ENCODE peak calls at places on chromosomes 11 and 22, in ten cellular contexts. One of them, this sample, is unnamed.

GRCh38 chr22:27993774-27994350 is 74.8 kb upstream of the PITPNB start:
- DNase-seq in KG1: no peak
- DNase-seq in Panc1: no peak
- DNase-seq in HFFc6: no peak
- DNase-seq in right lobe of liver: peak; percentile 34
- DNase-seq in glutamatergic neuron: peak; percentile 6
- DNase-seq in activated naive CD4-positive, alpha-beta T cell treated with anti-CD3 and anti-CD28 coated beads, Interleukin-2, amount 50 U/mL, for 72 hours: no peak
- DNase-seq in stimulated activated CD4-positive, alpha-beta T cell treated with anti-CD3 and anti-CD28 coated beads, Interleukin-1b, Interleukin-23, amount 100 ng/mL, for 1 hour: no peak
- DNase-seq in Caco-2: no peak
- DNase-seq in germinal center: no peak
- DNase-seq in this sample: no peak

GRCh38 chr11:103619480-103619879 is 417.0 kb upstream of the DDI1 start:
- DNase-seq in KG1: no peak
- DNase-seq in Panc1: no peak
- DNase-seq in HFFc6: peak; percentile 10
- DNase-seq in right lobe of liver: no peak
- DNase-seq in glutamatergic neuron: no peak
- DNase-seq in activated naive CD4-positive, alpha-beta T cell treated with anti-CD3 and anti-CD28 coated beads, Interleukin-2, amount 50 U/mL, for 72 hours: no peak
- DNase-seq in stimulated activated CD4-positive, alpha-beta T cell treated with anti-CD3 and anti-CD28 coated beads, Interleukin-1b, Interleukin-23, amount 100 ng/mL, for 1 hour: no peak
- DNase-seq in Caco-2: peak; percentile 45
- DNase-seq in germinal center: peak; percentile 34
- DNase-seq in this sample: no peak

GRCh38 chr22:18076060-18076497 is 1.7 kb upstream of the PEX26 start:
- DNase-seq in KG1: peak; percentile 72
- DNase-seq in Panc1: peak; percentile 85
- DNase-seq in HFFc6: peak; percentile 90
- DNase-seq in right lobe of liver: peak; percentile 83
- DNase-seq in glutamatergic neuron: peak; percentile 29
- DNase-seq in activated naive CD4-positive, alpha-beta T cell treated with anti-CD3 and anti-CD28 coated beads, Interleukin-2, amount 50 U/mL, for 72 hours: no peak
- DNase-seq in stimulated activated CD4-positive, alpha-beta T cell treated with anti-CD3 and anti-CD28 coated beads, Interleukin-1b, Interleukin-23, amount 100 ng/mL, for 1 hour: no peak
- DNase-seq in Caco-2: peak; percentile 84
- DNase-seq in germinal center: peak; percentile 64
- DNase-seq in this sample: peak; percentile 64

GRCh38 chr11:102637731-102638130 is 12.6 kb upstream of the MMP20 start:
- DNase-seq in KG1: no peak
- DNase-seq in Panc1: no peak
- DNase-seq in HFFc6: no peak
- DNase-seq in right lobe of liver: no peak
- DNase-seq in glutamatergic neuron: no peak
- DNase-seq in activated naive CD4-positive, alpha-beta T cell treated with anti-CD3 and anti-CD28 coated beads, Interleukin-2, amount 50 U/mL, for 72 hours: no peak
- DNase-seq in stimulated activated CD4-positive, alpha-beta T cell treated with anti-CD3 and anti-CD28 coated beads, Interleukin-1b, Interleukin-23, amount 100 ng/mL, for 1 hour: no peak
- DNase-seq in Caco-2: no peak
- DNase-seq in germinal center: no peak
- DNase-seq in this sample: no peak

GRCh38 chr11:34335331-34335730 is 22.5 kb downstream of the ABTB2 start:
- DNase-seq in KG1: no peak
- DNase-seq in Panc1: no peak
- DNase-seq in HFFc6: no peak
- DNase-seq in right lobe of liver: no peak
- DNase-seq in glutamatergic neuron: no peak
- DNase-seq in activated naive CD4-positive, alpha-beta T cell treated with anti-CD3 and anti-CD28 coated beads, Interleukin-2, amount 50 U/mL, for 72 hours: no peak
- DNase-seq in stimulated activated CD4-positive, alpha-beta T cell treated with anti-CD3 and anti-CD28 coated beads, Interleukin-1b, Interleukin-23, amount 100 ng/mL, for 1 hour: no peak
- DNase-seq in Caco-2: no peak
- DNase-seq in germinal center: no peak
- DNase-seq in this sample: no peak

GRCh38 chr11:46238967-46239800 is 38.3 kb upstream of the CREB3L1 start:
- DNase-seq in KG1: peak; percentile 79
- DNase-seq in Panc1: no peak
- DNase-seq in HFFc6: peak; percentile 85
- DNase-seq in right lobe of liver: peak; percentile 83
- DNase-seq in glutamatergic neuron: peak; percentile 89
- DNase-seq in activated naive CD4-positive, alpha-beta T cell treated with anti-CD3 and anti-CD28 coated beads, Interleukin-2, amount 50 U/mL, for 72 hours: peak; percentile 86
- DNase-seq in stimulated activated CD4-positive, alpha-beta T cell treated with anti-CD3 and anti-CD28 coated beads, Interleukin-1b, Interleukin-23, amount 100 ng/mL, for 1 hour: peak; percentile 52
- DNase-seq in Caco-2: peak; percentile 94
- DNase-seq in germinal center: peak; percentile 89
- DNase-seq in this sample: peak; percentile 89

GRCh38 chr11:44889266-44889665 is 61.4 kb downstream of the TP53I11 start:
- DNase-seq in KG1: no peak
- DNase-seq in Panc1: no peak
- DNase-seq in HFFc6: peak; percentile 53
- DNase-seq in right lobe of liver: no peak
- DNase-seq in glutamatergic neuron: no peak
- DNase-seq in activated naive CD4-positive, alpha-beta T cell treated with anti-CD3 and anti-CD28 coated beads, Interleukin-2, amount 50 U/mL, for 72 hours: no peak
- DNase-seq in stimulated activated CD4-positive, alpha-beta T cell treated with anti-CD3 and anti-CD28 coated beads, Interleukin-1b, Interleukin-23, amount 100 ng/mL, for 1 hour: no peak
- DNase-seq in Caco-2: no peak
- DNase-seq in germinal center: no peak
- DNase-seq in this sample: peak; percentile 29

GRCh38 chr11:120215634-120216033 is 4.8 kb downstream of the OAF start:
- DNase-seq in KG1: no peak
- DNase-seq in Panc1: no peak
- DNase-seq in HFFc6: peak; percentile 68
- DNase-seq in right lobe of liver: peak; percentile 90
- DNase-seq in glutamatergic neuron: no peak
- DNase-seq in activated naive CD4-positive, alpha-beta T cell treated with anti-CD3 and anti-CD28 coated beads, Interleukin-2, amount 50 U/mL, for 72 hours: no peak
- DNase-seq in stimulated activated CD4-positive, alpha-beta T cell treated with anti-CD3 and anti-CD28 coated beads, Interleukin-1b, Interleukin-23, amount 100 ng/mL, for 1 hour: no peak
- DNase-seq in Caco-2: no peak
- DNase-seq in germinal center: no peak
- DNase-seq in this sample: peak; percentile 72

GRCh38 chr22:36486619-36487384 is 5.4 kb upstream of the TXN2 start:
- DNase-seq in KG1: no peak
- DNase-seq in Panc1: no peak
- DNase-seq in HFFc6: peak; percentile 51
- DNase-seq in right lobe of liver: no peak
- DNase-seq in glutamatergic neuron: no peak
- DNase-seq in activated naive CD4-positive, alpha-beta T cell treated with anti-CD3 and anti-CD28 coated beads, Interleukin-2, amount 50 U/mL, for 72 hours: no peak
- DNase-seq in stimulated activated CD4-positive, alpha-beta T cell treated with anti-CD3 and anti-CD28 coated beads, Interleukin-1b, Interleukin-23, amount 100 ng/mL, for 1 hour: no peak
- DNase-seq in Caco-2: peak; percentile 55
- DNase-seq in germinal center: no peak
- DNase-seq in this sample: no peak

GRCh38 chr22:27918351-27919221 is 470 bp downstream of the PITPNB start:
- DNase-seq in KG1: no peak
- DNase-seq in Panc1: no peak
- DNase-seq in HFFc6: peak; percentile 41
- DNase-seq in right lobe of liver: peak; percentile 64
- DNase-seq in glutamatergic neuron: peak; percentile 62
- DNase-seq in activated naive CD4-positive, alpha-beta T cell treated with anti-CD3 and anti-CD28 coated beads, Interleukin-2, amount 50 U/mL, for 72 hours: peak; percentile 72
- DNase-seq in stimulated activated CD4-positive, alpha-beta T cell treated with anti-CD3 and anti-CD28 coated beads, Interleukin-1b, Interleukin-23, amount 100 ng/mL, for 1 hour: peak; percentile 1
- DNase-seq in Caco-2: peak; percentile 73
- DNase-seq in germinal center: peak; percentile 57
- DNase-seq in this sample: peak; percentile 23

GRCh38 chr22:46355369-46355995 is 20.0 kb downstream of the TRMU start:
- DNase-seq in KG1: no peak
- DNase-seq in Panc1: no peak
- DNase-seq in HFFc6: peak; percentile 24
- DNase-seq in right lobe of liver: peak; percentile 75
- DNase-seq in glutamatergic neuron: peak; percentile 93
- DNase-seq in activated naive CD4-positive, alpha-beta T cell treated with anti-CD3 and anti-CD28 coated beads, Interleukin-2, amount 50 U/mL, for 72 hours: no peak
- DNase-seq in stimulated activated CD4-positive, alpha-beta T cell treated with anti-CD3 and anti-CD28 coated beads, Interleukin-1b, Interleukin-23, amount 100 ng/mL, for 1 hour: no peak
- DNase-seq in Caco-2: peak; percentile 83
- DNase-seq in germinal center: peak; percentile 75
- DNase-seq in this sample: peak; percentile 80

GRCh38 chr11:19861171-19861570 is 148.5 kb downstream of the NAV2 start:
- DNase-seq in KG1: no peak
- DNase-seq in Panc1: no peak
- DNase-seq in HFFc6: no peak
- DNase-seq in right lobe of liver: no peak
- DNase-seq in glutamatergic neuron: no peak
- DNase-seq in activated naive CD4-positive, alpha-beta T cell treated with anti-CD3 and anti-CD28 coated beads, Interleukin-2, amount 50 U/mL, for 72 hours: no peak
- DNase-seq in stimulated activated CD4-positive, alpha-beta T cell treated with anti-CD3 and anti-CD28 coated beads, Interleukin-1b, Interleukin-23, amount 100 ng/mL, for 1 hour: no peak
- DNase-seq in Caco-2: no peak
- DNase-seq in germinal center: no peak
- DNase-seq in this sample: peak; percentile 7

GRCh38 chr11:8298801-8299786 is 35.4 kb upstream of the LMO1 start:
- DNase-seq in KG1: no peak
- DNase-seq in Panc1: no peak
- DNase-seq in HFFc6: no peak
- DNase-seq in right lobe of liver: no peak
- DNase-seq in glutamatergic neuron: no peak
- DNase-seq in activated naive CD4-positive, alpha-beta T cell treated with anti-CD3 and anti-CD28 coated beads, Interleukin-2, amount 50 U/mL, for 72 hours: peak; percentile 35
- DNase-seq in stimulated activated CD4-positive, alpha-beta T cell treated with anti-CD3 and anti-CD28 coated beads, Interleukin-1b, Interleukin-23, amount 100 ng/mL, for 1 hour: no peak
- DNase-seq in Caco-2: no peak
- DNase-seq in germinal center: no peak
- DNase-seq in this sample: no peak

GRCh38 chr11:126403039-126403438 is 47.6 kb downstream of the ST3GAL4 start:
- DNase-seq in KG1: no peak
- DNase-seq in Panc1: no peak
- DNase-seq in HFFc6: no peak
- DNase-seq in right lobe of liver: no peak
- DNase-seq in glutamatergic neuron: no peak
- DNase-seq in activated naive CD4-positive, alpha-beta T cell treated with anti-CD3 and anti-CD28 coated beads, Interleukin-2, amount 50 U/mL, for 72 hours: no peak
- DNase-seq in stimulated activated CD4-positive, alpha-beta T cell treated with anti-CD3 and anti-CD28 coated beads, Interleukin-1b, Interleukin-23, amount 100 ng/mL, for 1 hour: no peak
- DNase-seq in Caco-2: peak; percentile 67
- DNase-seq in germinal center: no peak
- DNase-seq in this sample: no peak

GRCh38 chr22:39318507-39319283 is 728 bp downstream of the RPL3 start:
- DNase-seq in KG1: no peak
- DNase-seq in Panc1: no peak
- DNase-seq in HFFc6: no peak
- DNase-seq in right lobe of liver: no peak
- DNase-seq in glutamatergic neuron: no peak
- DNase-seq in activated naive CD4-positive, alpha-beta T cell treated with anti-CD3 and anti-CD28 coated beads, Interleukin-2, amount 50 U/mL, for 72 hours: no peak
- DNase-seq in stimulated activated CD4-positive, alpha-beta T cell treated with anti-CD3 and anti-CD28 coated beads, Interleukin-1b, Interleukin-23, amount 100 ng/mL, for 1 hour: no peak
- DNase-seq in Caco-2: no peak
- DNase-seq in germinal center: no peak
- DNase-seq in this sample: no peak

GRCh38 chr22:29470159-29470855 is 9.7 kb upstream of the NEFH start:
- DNase-seq in KG1: peak; percentile 8
- DNase-seq in Panc1: peak; percentile 18
- DNase-seq in HFFc6: no peak
- DNase-seq in right lobe of liver: peak; percentile 54
- DNase-seq in glutamatergic neuron: peak; percentile 95
- DNase-seq in activated naive CD4-positive, alpha-beta T cell treated with anti-CD3 and anti-CD28 coated beads, Interleukin-2, amount 50 U/mL, for 72 hours: peak; percentile 79
- DNase-seq in stimulated activated CD4-positive, alpha-beta T cell treated with anti-CD3 and anti-CD28 coated beads, Interleukin-1b, Interleukin-23, amount 100 ng/mL, for 1 hour: peak; percentile 31
- DNase-seq in Caco-2: peak; percentile 87
- DNase-seq in germinal center: peak; percentile 74
- DNase-seq in this sample: peak; percentile 70

GRCh38 chr11:75583710-75584658 is 21.9 kb downstream of the SERPINH1 start:
- DNase-seq in KG1: no peak
- DNase-seq in Panc1: no peak
- DNase-seq in HFFc6: no peak
- DNase-seq in right lobe of liver: no peak
- DNase-seq in glutamatergic neuron: peak; percentile 76
- DNase-seq in activated naive CD4-positive, alpha-beta T cell treated with anti-CD3 and anti-CD28 coated beads, Interleukin-2, amount 50 U/mL, for 72 hours: no peak
- DNase-seq in stimulated activated CD4-positive, alpha-beta T cell treated with anti-CD3 and anti-CD28 coated beads, Interleukin-1b, Interleukin-23, amount 100 ng/mL, for 1 hour: no peak
- DNase-seq in Caco-2: peak; percentile 81
- DNase-seq in germinal center: peak; percentile 33
- DNase-seq in this sample: peak; percentile 47

GRCh38 chr11:114758627-114759026 is 80.3 kb downstream of the NXPE2 start:
- DNase-seq in KG1: no peak
- DNase-seq in Panc1: no peak
- DNase-seq in HFFc6: no peak
- DNase-seq in right lobe of liver: no peak
- DNase-seq in glutamatergic neuron: no peak
- DNase-seq in activated naive CD4-positive, alpha-beta T cell treated with anti-CD3 and anti-CD28 coated beads, Interleukin-2, amount 50 U/mL, for 72 hours: no peak
- DNase-seq in stimulated activated CD4-positive, alpha-beta T cell treated with anti-CD3 and anti-CD28 coated beads, Interleukin-1b, Interleukin-23, amount 100 ng/mL, for 1 hour: no peak
- DNase-seq in Caco-2: no peak
- DNase-seq in germinal center: no peak
- DNase-seq in this sample: no peak

GRCh38 chr11:78742430-78742829 is 167.8 kb upstream of the NARS2 start:
- DNase-seq in KG1: no peak
- DNase-seq in Panc1: no peak
- DNase-seq in HFFc6: no peak
- DNase-seq in right lobe of liver: peak; percentile 88
- DNase-seq in glutamatergic neuron: no peak
- DNase-seq in activated naive CD4-positive, alpha-beta T cell treated with anti-CD3 and anti-CD28 coated beads, Interleukin-2, amount 50 U/mL, for 72 hours: no peak
- DNase-seq in stimulated activated CD4-positive, alpha-beta T cell treated with anti-CD3 and anti-CD28 coated beads, Interleukin-1b, Interleukin-23, amount 100 ng/mL, for 1 hour: no peak
- DNase-seq in Caco-2: no peak
- DNase-seq in germinal center: no peak
- DNase-seq in this sample: no peak

GRCh38 chr11:68010058-68011041 is at the start of gene ALDH3B1:
- DNase-seq in KG1: peak; percentile 68
- DNase-seq in Panc1: no peak
- DNase-seq in HFFc6: peak; percentile 85
- DNase-seq in right lobe of liver: peak; percentile 98
- DNase-seq in glutamatergic neuron: peak; percentile 78
- DNase-seq in activated naive CD4-positive, alpha-beta T cell treated with anti-CD3 and anti-CD28 coated beads, Interleukin-2, amount 50 U/mL, for 72 hours: no peak
- DNase-seq in stimulated activated CD4-positive, alpha-beta T cell treated with anti-CD3 and anti-CD28 coated beads, Interleukin-1b, Interleukin-23, amount 100 ng/mL, for 1 hour: no peak
- DNase-seq in Caco-2: peak; percentile 90
- DNase-seq in germinal center: no peak
- DNase-seq in this sample: peak; percentile 90

GRCh38 chr22:21590809-21591641 is 23.5 kb downstream of the UBE2L3 start:
- DNase-seq in KG1: no peak
- DNase-seq in Panc1: no peak
- DNase-seq in HFFc6: no peak
- DNase-seq in right lobe of liver: no peak
- DNase-seq in glutamatergic neuron: no peak
- DNase-seq in activated naive CD4-positive, alpha-beta T cell treated with anti-CD3 and anti-CD28 coated beads, Interleukin-2, amount 50 U/mL, for 72 hours: no peak
- DNase-seq in stimulated activated CD4-positive, alpha-beta T cell treated with anti-CD3 and anti-CD28 coated beads, Interleukin-1b, Interleukin-23, amount 100 ng/mL, for 1 hour: no peak
- DNase-seq in Caco-2: no peak
- DNase-seq in germinal center: peak; percentile 84
- DNase-seq in this sample: no peak

GRCh38 chr11:117809236-117810055 is 12.4 kb upstream of the DSCAML1 start:
- DNase-seq in KG1: no peak
- DNase-seq in Panc1: no peak
- DNase-seq in HFFc6: peak; percentile 42
- DNase-seq in right lobe of liver: no peak
- DNase-seq in glutamatergic neuron: peak; percentile 89
- DNase-seq in activated naive CD4-positive, alpha-beta T cell treated with anti-CD3 and anti-CD28 coated beads, Interleukin-2, amount 50 U/mL, for 72 hours: peak; percentile 70
- DNase-seq in stimulated activated CD4-positive, alpha-beta T cell treated with anti-CD3 and anti-CD28 coated beads, Interleukin-1b, Interleukin-23, amount 100 ng/mL, for 1 hour: no peak
- DNase-seq in Caco-2: peak; percentile 88
- DNase-seq in germinal center: no peak
- DNase-seq in this sample: peak; percentile 73

This sample was measured in HTR-8/SVneo.